ENCODE peak calls at places on chromosome 19, in ten cellular contexts. B is activated CD4-positive, alpha-beta T cell treated with anti-CD3 and anti-CD28 coated beads for 24 hours; H is AG04449; L is EH; M is hippocampal formation; N is foreskin fibroblast; F is MG63; O is GM23338; D is HTR-8/SVneo; K is epithelial cell of prostate. W is an unnamed sample.

GRCh38 chr19:41811036-41811435 is 14.6 kb downstream of the CEACAM3 start:
- DNase-seq in F (no peak), D (no peak), B (no peak), M (no peak), H (no peak), K (no peak), N (no peak), O (no peak), L (no peak), W (no peak)

GRCh38 chr19:5585461-5586299 is 17.9 kb upstream of the TINCR start:
- DNase-seq in L (no peak), K (no peak), N (peak; percentile 21), B (peak; percentile 43), F (no peak), M (peak; percentile 29), O (peak; percentile 88), D (no peak), H (no peak), W (peak; percentile 52)

GRCh38 chr19:17346109-17346671 is 8.8 kb downstream of the GTPBP3 start:
- DNase-seq in D (peak; percentile 88), F (peak; percentile 67), O (peak; percentile 90), M (peak; percentile 16), L (peak; percentile 65), N (peak; percentile 83), K (no peak), H (no peak), B (peak; percentile 76), W (peak; percentile 89)

GRCh38 chr19:18657590-18658365 is 20.9 kb downstream of the KLHL26 start:
- DNase-seq in B (no peak), H (no peak), L (peak; percentile 66), M (no peak), O (peak; percentile 78), D (peak; percentile 56), F (no peak), N (no peak), K (no peak), W (peak; percentile 76)

GRCh38 chr19:46288896-46289588 is 7.8 kb upstream of the HIF3A start:
- DNase-seq in N (peak; percentile 97), B (no peak), F (peak; percentile 83), D (peak; percentile 48), L (peak; percentile 95), O (no peak), K (peak; percentile 96), M (no peak), H (no peak), W (no peak)

GRCh38 chr19:10863107-10863700 is 8.1 kb upstream of the CARM1 start:
- DNase-seq in L (peak; percentile 64), B (no peak), H (no peak), N (peak; percentile 36), D (no peak), M (no peak), F (peak; percentile 48), K (no peak), O (no peak), W (no peak)

GRCh38 chr19:5119297-5119998 is 150.5 kb downstream of the KDM4B start:
- DNase-seq in M (no peak), D (no peak), H (no peak), B (no peak), L (no peak), O (no peak), F (no peak), N (no peak), K (no peak), W (no peak)

GRCh38 chr19:12952488-12953455 is 4.3 kb downstream of the GADD45GIP1 start:
- DNase-seq in L (peak; percentile 88), H (no peak), K (no peak), O (no peak), F (peak; percentile 93), M (no peak), N (peak; percentile 93), D (no peak), B (no peak), W (peak; percentile 79)

GRCh38 chr19:1063030-1063908 is 3.7 kb upstream of the ARHGAP45 start:
- DNase-seq in H (no peak), N (no peak), D (no peak), B (no peak), K (no peak), F (peak; percentile 20), M (no peak), L (no peak), O (peak; percentile 43), W (peak; percentile 64)

GRCh38 chr19:56094449-56094848 is 26.6 kb downstream of the ZNF787 start:
- DNase-seq in K (no peak), O (no peak), L (no peak), D (no peak), N (no peak), H (no peak), B (no peak), F (no peak), M (no peak), W (no peak)

GRCh38 chr19:49554701-49555181 is 25.6 kb downstream of the NOSIP start:
- DNase-seq in H (no peak), M (no peak), B (peak; percentile 39), N (no peak), O (no peak), L (no peak), D (no peak), K (no peak), F (no peak), W (no peak)

GRCh38 chr19:39413269-39413902 is 917 bp downstream of the PLEKHG2 start:
- DNase-seq in B (no peak), H (no peak), D (no peak), N (peak; percentile 79), M (no peak), K (no peak), O (peak; percentile 74), F (peak; percentile 64), L (peak; percentile 64), W (peak; percentile 88)

GRCh38 chr19:41872775-41873647 is 4.1 kb upstream of the CD79A start:
- DNase-seq in H (no peak), N (peak; percentile 82), O (peak; percentile 96), F (peak; percentile 66), M (peak; percentile 24), D (peak; percentile 62), B (peak; percentile 64), L (peak; percentile 64), K (no peak), W (peak; percentile 72)

GRCh38 chr19:49272204-49272603 is 52.8 kb downstream of the SLC6A16 start:
- DNase-seq in K (peak; percentile 95), N (peak; percentile 15), H (peak; percentile 3), M (no peak), L (peak; percentile 60), F (peak; percentile 3), D (peak; percentile 36), O (no peak), B (no peak), W (no peak)

GRCh38 chr19:827710-828321 is at the start of gene AZU1:
- DNase-seq in K (no peak), D (no peak), L (no peak), H (no peak), F (no peak), N (no peak), M (no peak), O (no peak), B (no peak), W (no peak)

GRCh38 chr19:41309225-41310030 is 544 bp upstream of the CCDC97 start:
- DNase-seq in B (no peak), L (no peak), M (no peak), D (no peak), N (peak; percentile 57), H (no peak), F (no peak), O (no peak), K (no peak), W (no peak)

GRCh38 chr19:41449079-41449864 is 6.3 kb downstream of the ERICH4 start:
- DNase-seq in F (peak; percentile 68), L (peak; percentile 76), K (no peak), D (peak; percentile 92), M (peak; percentile 25), H (no peak), B (peak; percentile 64), N (peak; percentile 87), O (peak; percentile 87), W (peak; percentile 89)

GRCh38 chr19:42282810-42283247 is 13.8 kb downstream of the CIC start:
- DNase-seq in N (no peak), D (no peak), H (no peak), L (no peak), M (no peak), K (no peak), B (no peak), F (no peak), O (no peak), W (no peak)

GRCh38 chr19:46035986-46036744 is 4.6 kb downstream of the IGFL4 start:
- DNase-seq in M (no peak), N (no peak), L (no peak), D (no peak), B (no peak), F (no peak), K (no peak), H (no peak), O (no peak), W (no peak)

GRCh38 chr19:7554990-7555864 is 19.7 kb downstream of the PNPLA6 start:
- DNase-seq in B (peak; percentile 25), M (no peak), K (no peak), H (no peak), N (peak; percentile 14), D (no peak), O (peak; percentile 94), L (no peak), F (no peak), W (peak; percentile 91)

GRCh38 chr19:18007939-18008673 is at the start of gene ARRDC2:
- DNase-seq in O (peak; percentile 95), K (no peak), D (peak; percentile 97), H (no peak), F (peak; percentile 86), N (peak; percentile 96), M (peak; percentile 93), L (peak; percentile 91), B (peak; percentile 76), W (peak; percentile 100)

W was measured in SK-N-SH.